ENCODE peak calls at places on chromosomes 12 and 14, in five cellular contexts. One of them, this sample, is unnamed. For H3K4me1, the result is how much of the 10 kb centered on the place peaks cover.

GRCh38 chr14:99420711-99421110 is 59.9 kb downstream of the SETD3 start:
- DNase-seq in esophagus squamous epithelium: no peak
- DNase-seq in heart left ventricle: no peak
- DNase-seq in left lung: peak
- DNase-seq in breast epithelium: no peak
- DNase-seq in this sample: no peak

GRCh38 chr12:53049582-53050318 is at the start of gene TNS2:
- DNase-seq in breast epithelium: peak
- DNase-seq in esophagus squamous epithelium: no peak
- DNase-seq in heart left ventricle: peak
- DNase-seq in left lung: peak
- DNase-seq in this sample: no peak

GRCh38 chr12:104480826-104481457 is 24.2 kb downstream of the CHST11 start:
- DNase-seq in heart left ventricle: peak
- DNase-seq in esophagus squamous epithelium: no peak
- DNase-seq in left lung: peak
- DNase-seq in breast epithelium: no peak
- DNase-seq in this sample: no peak

GRCh38 chr12:85755760-85756159 is 80.4 kb downstream of the RASSF9 start:
- DNase-seq in heart left ventricle: no peak
- DNase-seq in esophagus squamous epithelium: no peak
- DNase-seq in breast epithelium: no peak
- DNase-seq in left lung: no peak
- DNase-seq in this sample: no peak

GRCh38 chr12:131863711-131864396 is 30.6 kb upstream of the ULK1 start:
- DNase-seq in breast epithelium: no peak
- DNase-seq in esophagus squamous epithelium: no peak
- DNase-seq in left lung: no peak
- DNase-seq in heart left ventricle: no peak
- DNase-seq in this sample: no peak

GRCh38 chr12:110001596-110001995 is 2.4 kb downstream of the ANKRD13A start:
- DNase-seq in left lung: no peak
- DNase-seq in heart left ventricle: no peak
- DNase-seq in esophagus squamous epithelium: no peak
- DNase-seq in breast epithelium: no peak
- DNase-seq in this sample: no peak

GRCh38 chr14:60573943-60574496 is 65.1 kb downstream of the SIX6 start:
- DNase-seq in breast epithelium: no peak
- DNase-seq in heart left ventricle: no peak
- DNase-seq in esophagus squamous epithelium: no peak
- DNase-seq in left lung: no peak
- DNase-seq in this sample: no peak

GRCh38 chr12:45122776-45123380 is 72.0 kb upstream of the DBX2 start:
- DNase-seq in left lung: no peak
- DNase-seq in heart left ventricle: no peak
- DNase-seq in esophagus squamous epithelium: no peak
- DNase-seq in breast epithelium: no peak
- DNase-seq in this sample: no peak

GRCh38 chr12:48012070-48012469 is 7.8 kb upstream of the COL2A1 start:
- DNase-seq in breast epithelium: no peak
- DNase-seq in esophagus squamous epithelium: no peak
- DNase-seq in left lung: no peak
- DNase-seq in heart left ventricle: no peak
- DNase-seq in this sample: no peak

GRCh38 chr14:53670701-53671100 is 285.9 kb downstream of the BMP4 start:
- DNase-seq in esophagus squamous epithelium: no peak
- DNase-seq in heart left ventricle: no peak
- DNase-seq in breast epithelium: no peak
- DNase-seq in left lung: no peak
- DNase-seq in this sample: no peak

GRCh38 chr12:94148841-94149780 is 734 bp downstream of the PLXNC1 start:
- DNase-seq in breast epithelium: no peak
- DNase-seq in esophagus squamous epithelium: no peak
- DNase-seq in left lung: peak
- DNase-seq in heart left ventricle: no peak
- DNase-seq in this sample: no peak
- TF ChIP-seq CTCF in breast epithelium: no peak
- TF ChIP-seq CTCF in esophagus squamous epithelium: no peak
- TF ChIP-seq CTCF in left lung: peak
- TF ChIP-seq CTCF in heart left ventricle: peak
- TF ChIP-seq CTCF in this sample: no peak

GRCh38 chr12:122979908-122980191 is 631 bp upstream of the ARL6IP4 start:
- DNase-seq in left lung: no peak
- DNase-seq in heart left ventricle: no peak
- DNase-seq in esophagus squamous epithelium: no peak
- DNase-seq in breast epithelium: no peak
- DNase-seq in this sample: no peak

GRCh38 chr12:122977655-122978392 is 2.7 kb upstream of the ARL6IP4 start:
- DNase-seq in breast epithelium: no peak
- DNase-seq in heart left ventricle: no peak
- DNase-seq in left lung: no peak
- DNase-seq in esophagus squamous epithelium: no peak
- DNase-seq in this sample: no peak

GRCh38 chr12:122980192-122981035 is at the start of gene ARL6IP4:
- DNase-seq in breast epithelium: no peak
- DNase-seq in esophagus squamous epithelium: no peak
- DNase-seq in left lung: peak
- DNase-seq in heart left ventricle: peak
- DNase-seq in this sample: no peak

GRCh38 chr12:122978507-122978955 is 1.9 kb upstream of the ARL6IP4 start:
- DNase-seq in heart left ventricle: no peak
- DNase-seq in left lung: no peak
- DNase-seq in esophagus squamous epithelium: no peak
- DNase-seq in breast epithelium: no peak
- DNase-seq in this sample: no peak

DNA sequence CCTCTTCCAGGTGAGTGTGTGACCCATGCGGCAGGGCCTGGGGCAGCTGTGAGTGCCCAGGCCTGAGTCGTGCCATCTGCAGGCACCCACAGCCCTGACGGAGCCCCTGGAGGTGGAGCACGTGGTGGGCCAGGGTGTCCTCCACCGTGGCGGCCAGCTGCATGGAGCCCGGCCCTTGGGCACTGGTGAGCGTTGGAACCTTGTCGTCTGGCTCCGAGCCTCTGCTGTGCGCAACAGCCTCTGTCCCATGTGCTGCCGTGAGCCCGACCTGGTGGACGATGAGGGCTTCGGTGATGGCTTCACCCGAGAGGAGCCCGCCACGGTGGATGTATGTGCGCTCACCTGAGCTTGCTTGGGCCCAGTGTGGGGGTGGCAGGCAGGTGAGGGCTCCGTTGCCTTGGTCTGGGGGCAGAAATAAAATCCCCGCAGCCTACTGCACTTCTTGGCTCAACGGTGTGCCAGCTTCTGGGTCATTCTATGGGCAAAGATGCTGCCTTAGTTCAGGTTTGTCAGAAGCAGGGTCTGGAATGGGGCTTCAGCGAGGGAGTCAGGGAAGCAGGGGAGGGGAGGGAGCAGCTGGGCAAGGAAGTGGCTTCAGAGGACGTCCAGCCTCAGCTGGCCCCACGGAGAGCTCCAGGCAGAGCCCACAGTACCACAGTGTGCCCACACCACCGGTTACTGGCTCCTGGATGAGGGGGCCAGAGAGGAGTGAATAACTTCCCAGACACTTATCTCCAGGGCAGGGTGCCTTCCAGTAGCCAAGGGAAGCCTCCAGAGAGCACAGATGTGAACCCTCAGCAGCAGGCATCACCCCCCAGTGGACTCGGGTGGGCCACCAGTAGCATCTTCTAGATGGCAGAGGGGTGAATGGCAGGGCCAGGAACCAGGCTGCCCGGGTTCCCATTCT is 1.2 kb upstream of the ARL6IP4 start:
- DNase-seq in esophagus squamous epithelium: no peak
- DNase-seq in left lung: no peak
- DNase-seq in breast epithelium: no peak
- DNase-seq in heart left ventricle: no peak
- DNase-seq in this sample: no peak
- H3K4me1 ChIP-seq in esophagus squamous epithelium: half or more
- H3K4me1 ChIP-seq in left lung: half or more
- H3K4me1 ChIP-seq in breast epithelium: under half
- H3K4me1 ChIP-seq in heart left ventricle: half or more
- H3K4me1 ChIP-seq in this sample: half or more

GRCh38 chr12:26122681-26123481 is 2.0 kb downstream of the BHLHE41 start:
- DNase-seq in breast epithelium: peak
- DNase-seq in left lung: peak
- DNase-seq in heart left ventricle: peak
- DNase-seq in esophagus squamous epithelium: no peak
- DNase-seq in this sample: no peak
- TF ChIP-seq CTCF in breast epithelium: peak
- TF ChIP-seq CTCF in left lung: no peak
- TF ChIP-seq CTCF in heart left ventricle: peak
- TF ChIP-seq CTCF in esophagus squamous epithelium: peak
- TF ChIP-seq CTCF in this sample: no peak

GRCh38 chr12:64656429-64656828 is 46.1 kb downstream of the RASSF3 start:
- DNase-seq in left lung: no peak
- DNase-seq in breast epithelium: no peak
- DNase-seq in heart left ventricle: no peak
- DNase-seq in esophagus squamous epithelium: no peak
- DNase-seq in this sample: no peak

GRCh38 chr12:64665506-64665905 is 55.2 kb downstream of the RASSF3 start:
- DNase-seq in esophagus squamous epithelium: no peak
- DNase-seq in heart left ventricle: no peak
- DNase-seq in breast epithelium: no peak
- DNase-seq in left lung: no peak
- DNase-seq in this sample: no peak

GRCh38 chr12:64658892-64659481 is 48.7 kb downstream of the RASSF3 start:
- DNase-seq in heart left ventricle: no peak
- DNase-seq in esophagus squamous epithelium: no peak
- DNase-seq in left lung: no peak
- DNase-seq in breast epithelium: no peak
- DNase-seq in this sample: no peak

GRCh38 chr12:64663019-64663418 is 52.7 kb downstream of the RASSF3 start:
- DNase-seq in heart left ventricle: no peak
- DNase-seq in breast epithelium: no peak
- DNase-seq in esophagus squamous epithelium: no peak
- DNase-seq in left lung: no peak
- DNase-seq in this sample: no peak

GRCh38 chr12:64660237-64661018 is 50.1 kb downstream of the RASSF3 start:
- DNase-seq in heart left ventricle: no peak
- DNase-seq in esophagus squamous epithelium: no peak
- DNase-seq in breast epithelium: no peak
- DNase-seq in left lung: no peak
- DNase-seq in this sample: no peak
- H3K4me1 ChIP-seq in heart left ventricle: under half
- H3K4me1 ChIP-seq in esophagus squamous epithelium: under half
- H3K4me1 ChIP-seq in breast epithelium: under half
- H3K4me1 ChIP-seq in left lung: half or more
- H3K4me1 ChIP-seq in this sample: under half

GRCh38 chr12:13798162-13798561 is 183.2 kb downstream of the GRIN2B start:
- DNase-seq in heart left ventricle: no peak
- DNase-seq in breast epithelium: no peak
- DNase-seq in esophagus squamous epithelium: no peak
- DNase-seq in left lung: no peak
- DNase-seq in this sample: no peak
- TF ChIP-seq CTCF in heart left ventricle: no peak
- TF ChIP-seq CTCF in breast epithelium: no peak
- TF ChIP-seq CTCF in esophagus squamous epithelium: no peak
- TF ChIP-seq CTCF in left lung: no peak
- TF ChIP-seq CTCF in this sample: no peak

GRCh38 chr12:116630762-116631161 is 71.6 kb downstream of the MAP1LC3B2 start:
- DNase-seq in breast epithelium: no peak
- DNase-seq in left lung: no peak
- DNase-seq in heart left ventricle: no peak
- DNase-seq in esophagus squamous epithelium: no peak
- DNase-seq in this sample: no peak
- H3K4me1 ChIP-seq in breast epithelium: under half
- H3K4me1 ChIP-seq in left lung: under half
- H3K4me1 ChIP-seq in heart left ventricle: under half
- H3K4me1 ChIP-seq in esophagus squamous epithelium: under half
- H3K4me1 ChIP-seq in this sample: under half

GRCh38 chr14:23910876-23911210 is 42.7 kb upstream of the DHRS4 start:
- DNase-seq in esophagus squamous epithelium: no peak
- DNase-seq in breast epithelium: no peak
- DNase-seq in heart left ventricle: no peak
- DNase-seq in left lung: no peak
- DNase-seq in this sample: no peak
- TF ChIP-seq CTCF in esophagus squamous epithelium: no peak
- TF ChIP-seq CTCF in breast epithelium: no peak
- TF ChIP-seq CTCF in heart left ventricle: no peak
- TF ChIP-seq CTCF in left lung: no peak
- TF ChIP-seq CTCF in this sample: no peak

GRCh38 chr12:79883216-79883615 is 51.7 kb downstream of the PPP1R12A start:
- DNase-seq in esophagus squamous epithelium: no peak
- DNase-seq in left lung: no peak
- DNase-seq in heart left ventricle: no peak
- DNase-seq in breast epithelium: no peak
- DNase-seq in this sample: no peak
- H3K4me1 ChIP-seq in esophagus squamous epithelium: half or more
- H3K4me1 ChIP-seq in left lung: half or more
- H3K4me1 ChIP-seq in heart left ventricle: under half
- H3K4me1 ChIP-seq in breast epithelium: under half
- H3K4me1 ChIP-seq in this sample: half or more

GRCh38 chr14:49550284-49551184 is 35.6 kb downstream of the RPS29 start:
- DNase-seq in heart left ventricle: no peak
- DNase-seq in esophagus squamous epithelium: no peak
- DNase-seq in breast epithelium: no peak
- DNase-seq in left lung: no peak
- DNase-seq in this sample: no peak
- TF ChIP-seq CTCF in heart left ventricle: no peak
- TF ChIP-seq CTCF in esophagus squamous epithelium: no peak
- TF ChIP-seq CTCF in breast epithelium: no peak
- TF ChIP-seq CTCF in left lung: no peak
- TF ChIP-seq CTCF in this sample: no peak

DNA sequence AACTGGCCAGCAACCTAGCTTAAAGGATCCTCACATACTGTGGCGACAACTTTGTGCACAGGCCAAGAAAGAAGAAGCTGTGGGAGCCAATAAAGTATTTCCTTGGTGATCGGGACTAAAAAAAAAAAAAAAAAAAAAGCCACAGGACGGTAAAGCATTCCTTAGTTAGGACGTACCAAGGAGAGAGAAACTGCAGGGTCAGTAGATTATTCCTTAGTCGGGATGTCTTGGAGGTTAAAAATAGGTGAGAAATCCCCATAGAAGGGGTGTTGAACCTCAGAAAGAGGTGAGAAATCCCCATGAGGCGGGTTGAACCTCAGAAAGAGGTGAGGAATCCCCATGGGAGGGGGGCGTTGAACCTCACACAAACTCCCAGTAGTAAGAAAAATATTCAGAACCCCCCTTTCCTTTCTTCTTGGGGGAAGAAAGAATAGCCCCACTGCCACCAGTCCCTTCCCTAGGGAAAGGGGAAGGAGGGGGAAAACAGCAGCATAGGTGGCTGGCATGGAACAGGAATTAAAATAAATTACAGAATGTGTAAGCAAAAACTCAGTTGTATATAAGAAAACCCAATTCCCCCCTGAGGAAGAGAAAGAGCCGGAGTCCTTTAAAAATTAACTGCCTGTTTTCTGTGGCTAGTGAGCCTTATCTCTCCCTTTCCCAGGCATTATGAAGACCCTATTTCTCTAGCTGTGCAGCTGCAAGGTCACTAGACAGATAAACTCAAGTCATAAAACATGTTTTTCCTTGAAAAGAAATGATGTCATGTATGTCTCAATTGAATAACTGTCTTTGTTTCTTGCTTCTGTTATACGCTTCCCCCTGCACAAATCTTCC is 26.8 kb downstream of the KLRK1 start:
- DNase-seq in esophagus squamous epithelium: no peak
- DNase-seq in heart left ventricle: no peak
- DNase-seq in left lung: no peak
- DNase-seq in breast epithelium: no peak
- DNase-seq in this sample: no peak
- H3K4me1 ChIP-seq in esophagus squamous epithelium: half or more
- H3K4me1 ChIP-seq in heart left ventricle: under half
- H3K4me1 ChIP-seq in left lung: under half
- H3K4me1 ChIP-seq in breast epithelium: under half
- H3K4me1 ChIP-seq in this sample: under half